ENCODE peak calls at places on chromosomes 7 and 10, in six cellular contexts. L is LoVo; E is Calu3; J is nucleus accumbens; Z is pons; O is stimulated activated CD4-positive, alpha-beta T cell treated with anti-CD3 and anti-CD28 coated beads, TNF-alpha, amount 100 ng/mL, for 24 hours. N is an unnamed sample.

GRCh38 chr10:77756319-77757232 is 119.0 kb upstream of the KCNMA1 start:
- DNase-seq in L (peak; percentile 12), O (no peak), J (no peak), Z (peak; percentile 30), E (peak; percentile 64), N (no peak)

GRCh38 chr10:84097787-84098353 is 41.4 kb upstream of the GHITM start:
- DNase-seq in Z (peak; percentile 21), O (no peak), L (peak; percentile 11), J (no peak), E (no peak), N (no peak)

GRCh38 chr10:60003709-60004191 is 97.4 kb upstream of the CCDC6 start:
- DNase-seq in Z (no peak), J (no peak), O (no peak), L (no peak), E (no peak), N (no peak)

GRCh38 chr10:128268015-128268722 is 141.9 kb upstream of the MKI67 start:
- DNase-seq in E (peak; percentile 22), O (no peak), L (peak; percentile 6), J (no peak), Z (peak; percentile 25), N (no peak)

GRCh38 chr7:159115601-159116501 is 28.8 kb downstream of the VIPR2 start:
- DNase-seq in L (no peak), O (no peak), J (no peak), Z (no peak), E (no peak), N (no peak)

GRCh38 chr10:113882240-113882639 is 27.8 kb downstream of the NHLRC2 start:
- DNase-seq in O (no peak), Z (no peak), L (no peak), E (no peak), J (no peak), N (no peak)

GRCh38 chr7:6221340-6222319 is 50.8 kb downstream of the CYTH3 start:
- DNase-seq in J (no peak), E (no peak), Z (no peak), O (no peak), L (no peak), N (no peak)

GRCh38 chr10:13993169-13993568 is 337.6 kb downstream of the FRMD4A start:
- DNase-seq in O (no peak), Z (no peak), E (no peak), L (no peak), J (no peak), N (no peak)

GRCh38 chr7:133253522-133253882 is 624 bp downstream of the EXOC4 start:
- DNase-seq in O (no peak), Z (peak; percentile 35), L (peak; percentile 16), J (no peak), E (peak; percentile 2), N (no peak)

GRCh38 chr7:48781783-48782182 is 142.6 kb upstream of the CDC14C start:
- DNase-seq in O (no peak), L (no peak), J (no peak), Z (no peak), E (no peak), N (no peak)

GRCh38 chr10:24843256-24843655 is 109.2 kb downstream of the PRTFDC1 start:
- DNase-seq in J (no peak), O (no peak), Z (no peak), E (no peak), L (no peak), N (no peak)

GRCh38 chr10:69731184-69731583 is 70.5 kb upstream of the COL13A1 start:
- DNase-seq in E (no peak), Z (no peak), O (no peak), J (no peak), L (no peak), N (no peak)

GRCh38 chr10:33800545-33800944 is 466.1 kb upstream of the NRP1 start:
- DNase-seq in Z (no peak), O (no peak), E (no peak), L (no peak), J (no peak), N (no peak)

GRCh38 chr10:101085846-101086245 is 24.1 kb downstream of the KAZALD1 start:
- DNase-seq in E (no peak), O (no peak), J (no peak), Z (no peak), L (no peak), N (no peak)

GRCh38 chr10:68154211-68154497 is 44.9 kb downstream of the MYPN start:
- DNase-seq in L (no peak), Z (peak; percentile 28), O (no peak), E (no peak), J (no peak), N (no peak)

GRCh38 chr7:26052721-26053120 is 99.3 kb upstream of the NFE2L3 start:
- DNase-seq in E (peak; percentile 38), J (no peak), O (no peak), Z (no peak), L (peak; percentile 74), N (no peak)

GRCh38 chr7:101087334-101088068 is 2.2 kb downstream of the TRIM56 start:
- DNase-seq in E (no peak), Z (no peak), L (no peak), O (no peak), J (no peak), N (no peak)

GRCh38 chr10:115093286-115093775 is at the start of gene ATRNL1:
- DNase-seq in L (peak; percentile 22), O (no peak), Z (no peak), J (no peak), E (no peak), N (no peak)

GRCh38 chr7:133201470-133201869 is 51.4 kb upstream of the EXOC4 start:
- DNase-seq in E (no peak), Z (no peak), J (no peak), L (no peak), O (no peak), N (no peak)

GRCh38 chr7:66247387-66248078 is 42.4 kb downstream of the TPST1 start:
- DNase-seq in J (no peak), L (peak; percentile 60), O (no peak), E (no peak), Z (no peak), N (no peak)

N was measured in T-helper 1 cell.